ENCODE peak calls at places on chromosomes 7 and 10, in four cellular contexts. A, C, W and D are unnamed samples.

GRCh38 chr10:72738476-72738875 is 46.5 kb downstream of the MCU start:
- DNase-seq in W (no peak), C (no peak), A (no peak), D (no peak)

GRCh38 chr10:77511498-77512218 is 126.0 kb downstream of the KCNMA1 start:
- DNase-seq in A (no peak), C (no peak), W (no peak), D (no peak)

GRCh38 chr7:69677905-69678793 is 79.9 kb downstream of the AUTS2 start:
- DNase-seq in W (no peak), C (no peak), A (no peak), D (no peak)

GRCh38 chr10:79435271-79436065 is 10.0 kb downstream of the ZCCHC24 start:
- DNase-seq in A (no peak), W (no peak), C (no peak), D (no peak)

GRCh38 chr10:59625842-59626522 is 83.7 kb downstream of the SLC16A9 start:
- DNase-seq in W (peak; percentile 64), A (peak; percentile 44), C (peak; percentile 67), D (peak; percentile 71)

GRCh38 chr7:26948617-26949118 is 84.3 kb upstream of the SKAP2 start:
- DNase-seq in A (no peak), W (no peak), C (no peak), D (no peak)

GRCh38 chr10:118259288-118259906 is 82.7 kb downstream of the FAM204A start:
- DNase-seq in A (peak; percentile 34), W (no peak), C (no peak), D (peak; percentile 66)

GRCh38 chr10:91607661-91608442 is 25.0 kb downstream of the PPP1R3C start:
- DNase-seq in W (no peak), A (no peak), C (peak; percentile 37), D (peak; percentile 21)

GRCh38 chr10:70354566-70355233 is 27.7 kb downstream of the LRRC20 start:
- DNase-seq in C (no peak), W (no peak), A (no peak), D (no peak)

GRCh38 chr10:110496553-110497437 is 912 bp upstream of the DUSP5 start:
- DNase-seq in C (no peak), W (no peak), A (no peak), D (peak; percentile 90)

GRCh38 chr10:22325272-22325947 is 4.5 kb downstream of the BMI1 start:
- DNase-seq in A (no peak), W (no peak), C (peak; percentile 56), D (no peak)

GRCh38 chr7:82172896-82173295 is 270.7 kb downstream of the CACNA2D1 start:
- DNase-seq in A (no peak), C (no peak), W (no peak), D (no peak)

GRCh38 chr10:23230582-23230981 is 38.5 kb downstream of the PTF1A start:
- DNase-seq in C (no peak), A (no peak), W (no peak), D (no peak)

GRCh38 chr7:75756340-75757297 is 15.4 kb downstream of the CCL26 start:
- DNase-seq in W (no peak), A (no peak), C (peak; percentile 49), D (peak; percentile 35)

GRCh38 chr10:119412244-119412750 is 130.2 kb downstream of the RGS10 start:
- DNase-seq in C (peak; percentile 59), W (no peak), A (peak; percentile 30), D (no peak)

GRCh38 chr10:47047577-47048532 is 136.6 kb downstream of the PTPN20 start:
- DNase-seq in C (peak; percentile 69), W (no peak), A (peak; percentile 73), D (peak; percentile 85)

GRCh38 chr10:34049887-34050286 is 715.4 kb upstream of the NRP1 start:
- DNase-seq in C (peak; percentile 38), W (no peak), A (no peak), D (no peak)

GRCh38 chr10:78650122-78650521 is 418.6 kb upstream of the ZMIZ1 start:
- DNase-seq in A (no peak), C (no peak), W (no peak), D (no peak)

GRCh38 chr7:47181609-47182264 is 400.2 kb downstream of the TNS3 start:
- DNase-seq in C (no peak), A (no peak), W (no peak), D (no peak)

GRCh38 chr7:68309806-68310205 is 1288.5 kb upstream of the AUTS2 start:
- DNase-seq in W (no peak), A (no peak), C (no peak), D (peak; percentile 45)

GRCh38 chr7:17007841-17008240 is 126.1 kb upstream of the AGR3 start:
- DNase-seq in A (no peak), W (no peak), C (no peak), D (no peak)

GRCh38 chr10:125135771-125136035 is 24.7 kb downstream of the CTBP2 start:
- DNase-seq in A (no peak), W (no peak), C (no peak), D (no peak)

GRCh38 chr10:62669351-62669750 is 135.2 kb upstream of the ADO start:
- DNase-seq in C (no peak), W (no peak), A (no peak), D (no peak)

GRCh38 chr10:132152896-132153580 is 33.7 kb upstream of the DPYSL4 start:
- DNase-seq in A (no peak), C (no peak), W (no peak), D (no peak)

GRCh38 chr10:88386878-88387773 is 196.0 kb downstream of the RNLS start:
- DNase-seq in W (peak; percentile 27), C (peak; percentile 85), A (no peak), D (no peak)

GRCh38 chr7:130994378-130995115 is 260.5 kb upstream of the KLF14 start:
- DNase-seq in W (no peak), A (no peak), C (no peak), D (no peak)

GRCh38 chr7:20218261-20218660 is 1.1 kb upstream of the MACC1 start:
- DNase-seq in W (no peak), A (no peak), C (no peak), D (no peak)

GRCh38 chr7:106563466-106564150 is 97.3 kb downstream of the CCDC71L start:
- DNase-seq in W (no peak), A (no peak), C (peak; percentile 1), D (no peak)

GRCh38 chr10:17138450-17139062 is 8.9 kb upstream of the CUBN start:
- DNase-seq in C (peak; percentile 52), A (no peak), W (no peak), D (no peak)

GRCh38 chr7:135745702-135746312 is 2.8 kb downstream of the FAM180A start:
- DNase-seq in W (peak; percentile 88), C (peak; percentile 94), A (no peak), D (no peak)

GRCh38 chr10:116741391-116742351 is 695 bp downstream of the HSPA12A start:
- DNase-seq in C (no peak), W (no peak), A (peak; percentile 37), D (peak; percentile 19)

GRCh38 chr10:69224862-69225657 is 4.9 kb downstream of the HKDC1 start:
- DNase-seq in W (no peak), A (no peak), C (no peak), D (no peak)

GRCh38 chr10:69229565-69229886 is 9.4 kb downstream of the HKDC1 start:
- DNase-seq in A (no peak), C (no peak), W (no peak), D (no peak)

GRCh38 chr10:69225681-69226080 is 5.5 kb downstream of the HKDC1 start:
- DNase-seq in C (no peak), A (no peak), W (no peak), D (no peak)

GRCh38 chr10:69228151-69228550 is 8.0 kb downstream of the HKDC1 start:
- DNase-seq in C (no peak), W (no peak), A (no peak), D (peak; percentile 51)

GRCh38 chr10:69226919-69227450 is 6.9 kb downstream of the HKDC1 start:
- DNase-seq in W (no peak), A (no peak), C (no peak), D (no peak)
- TF ChIP-seq CTCF in W (no peak), A (no peak), C (no peak), D (no peak)

DNA sequence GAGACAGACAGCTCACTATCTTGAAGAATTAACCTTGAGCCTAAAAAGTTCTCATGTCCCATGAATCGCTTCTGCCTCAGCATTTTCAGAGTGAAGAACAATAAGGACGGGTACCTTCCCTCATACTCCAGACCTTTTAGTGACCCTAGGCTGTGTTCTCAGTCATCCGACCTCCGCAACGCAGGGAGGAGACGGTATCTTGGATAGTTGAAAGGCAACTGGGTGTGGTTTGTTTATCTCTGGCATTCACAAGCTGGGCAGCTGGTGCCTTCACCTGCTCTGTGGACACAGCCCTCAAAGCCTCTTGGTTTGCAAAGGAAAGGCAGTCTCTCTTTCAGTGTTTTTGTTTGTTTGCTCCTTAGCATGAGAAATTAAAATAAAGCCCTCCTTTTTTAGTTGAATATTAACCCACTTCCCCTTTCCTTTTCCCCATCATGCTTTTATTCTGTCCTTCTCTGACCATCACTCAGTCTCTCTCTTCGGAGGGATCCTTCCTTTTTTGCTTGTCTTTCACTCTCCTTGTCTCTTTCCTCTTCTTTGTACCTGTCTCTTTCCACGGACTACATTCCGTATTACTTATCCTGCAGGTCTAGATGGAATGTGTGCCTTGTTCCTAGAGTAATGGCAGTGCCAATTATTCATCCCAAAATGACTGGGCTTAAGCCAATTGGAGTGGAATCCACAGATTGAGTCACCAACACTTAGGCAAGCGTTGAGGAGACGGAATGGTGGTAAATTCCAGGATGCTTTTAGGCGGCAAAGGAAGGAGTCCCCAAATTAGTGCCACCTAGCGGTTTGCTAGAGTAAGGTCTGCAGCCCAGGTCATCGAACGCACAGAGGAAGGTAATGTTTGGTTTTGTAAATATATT is 45.8 kb downstream of the PRR15 start:
- DNase-seq in C (peak; percentile 23), A (no peak), W (no peak), D (no peak)
- TF ChIP-seq CTCF in C (peak; percentile 73), A (peak; percentile 43), W (peak; percentile 42), D (peak; percentile 42)

GRCh38 chr10:73850863-73851461 is 23.4 kb downstream of the CAMK2G start:
- DNase-seq in A (no peak), C (peak; percentile 72), W (peak; percentile 97), D (peak; percentile 57)
- TF ChIP-seq CTCF in A (no peak), C (no peak), W (peak; percentile 2), D (no peak)

GRCh38 chr7:3722396-3722846 is 421.4 kb downstream of the SDK1 start:
- DNase-seq in A (peak; percentile 56), C (peak; percentile 23), W (no peak), D (peak; percentile 90)

GRCh38 chr7:3730271-3730670 is 429.2 kb downstream of the SDK1 start:
- DNase-seq in C (peak; percentile 72), A (no peak), W (no peak), D (no peak)

GRCh38 chr7:3725145-3725544 is 424.1 kb downstream of the SDK1 start:
- DNase-seq in A (no peak), C (no peak), W (no peak), D (no peak)

GRCh38 chr7:3721422-3721821 is 420.4 kb downstream of the SDK1 start:
- DNase-seq in A (no peak), W (no peak), C (no peak), D (no peak)

GRCh38 chr7:3725660-3726059 is 424.6 kb downstream of the SDK1 start:
- DNase-seq in A (no peak), W (no peak), C (no peak), D (no peak)
- TF ChIP-seq CTCF in A (no peak), W (no peak), C (no peak), D (no peak)

GRCh38 chr10:109018892-109019507 is 904.3 kb downstream of the XPNPEP1 start:
- DNase-seq in W (no peak), A (no peak), C (no peak), D (no peak)
- TF ChIP-seq CTCF in W (no peak), A (no peak), C (no peak), D (no peak)

GRCh38 chr10:3996697-3997096 is 211.7 kb upstream of the KLF6 start:
- DNase-seq in A (no peak), W (no peak), C (no peak), D (no peak)
- TF ChIP-seq CTCF in A (no peak), W (no peak), C (no peak), D (no peak)

GRCh38 chr10:95850791-95851190 is 57.0 kb upstream of the CC2D2B start:
- DNase-seq in W (peak; percentile 46), A (no peak), C (no peak), D (no peak)
- TF ChIP-seq CTCF in W (no peak), A (no peak), C (no peak), D (no peak)